ENCODE peak calls at places on chromosomes 12 and 14, in nine cellular contexts. W is WERI-Rb-1; E is colonic mucosa; S is PC-9; L is CD4-positive, CD25-positive, alpha-beta regulatory T cell; R is AG04450; O is body of pancreas; I is caudate nucleus; C is PC-3. J is an unnamed sample.

GRCh38 chr12:53567961-53568360 is 58.2 kb downstream of the ATF7 start:
- DNase-seq in W (no peak), I (no peak), L (no peak), O (no peak), R (no peak), E (no peak), C (no peak), S (no peak), J (no peak)

GRCh38 chr12:6288235-6288634 is 22.2 kb upstream of the PLEKHG6 start:
- DNase-seq in O (no peak), E (no peak), S (peak), C (peak), W (no peak), L (no peak), R (no peak), I (no peak), J (peak)

GRCh38 chr12:113332688-113333087 is 2.2 kb downstream of the SLC8B1 start:
- DNase-seq in O (no peak), W (no peak), E (no peak), R (no peak), I (no peak), S (no peak), L (no peak), C (no peak), J (no peak)

GRCh38 chr12:124188561-124189405 is 106.1 kb upstream of the RFLNA start:
- DNase-seq in S (peak), I (no peak), C (peak), R (no peak), E (no peak), L (no peak), W (peak), O (peak), J (peak)

GRCh38 chr14:68927956-68928675 is 51.0 kb downstream of the ACTN1 start:
- DNase-seq in S (no peak), W (no peak), L (no peak), O (no peak), E (no peak), I (no peak), C (no peak), R (no peak), J (no peak)

GRCh38 chr12:14403293-14403692 is 37.8 kb downstream of the ATF7IP start:
- DNase-seq in C (no peak), R (no peak), S (no peak), O (no peak), I (no peak), E (no peak), W (no peak), L (no peak), J (no peak)

GRCh38 chr12:71070416-71071155 is 87.2 kb downstream of the TSPAN8 start:
- DNase-seq in W (no peak), L (no peak), C (peak), I (no peak), R (no peak), E (no peak), S (no peak), O (no peak), J (no peak)

GRCh38 chr14:31582286-31582691 is 21.1 kb downstream of the NUBPL start:
- DNase-seq in S (no peak), R (peak), L (no peak), I (no peak), E (no peak), O (peak), C (no peak), W (no peak), J (no peak)

GRCh38 chr14:23828611-23829010 is 125.0 kb upstream of the DHRS4 start:
- DNase-seq in E (no peak), C (no peak), O (no peak), S (no peak), L (no peak), I (no peak), W (no peak), R (no peak), J (no peak)

GRCh38 chr12:55840581-55841351 is 2.0 kb downstream of the MMP19 start:
- DNase-seq in R (no peak), W (no peak), S (no peak), C (no peak), L (no peak), I (no peak), O (no peak), E (no peak), J (no peak)

GRCh38 chr12:92928431-92928961 is 599 bp downstream of the EEA1 start:
- DNase-seq in C (peak), L (no peak), S (no peak), O (no peak), I (no peak), E (peak), R (no peak), W (peak), J (no peak)

GRCh38 chr12:6946033-6946919 is 2.5 kb downstream of the C12orf57 start:
- DNase-seq in C (peak), S (peak), I (no peak), E (peak), O (peak), L (peak), R (no peak), W (peak), J (peak)

GRCh38 chr12:42469355-42470006 is 120.1 kb downstream of the PRICKLE1 start:
- DNase-seq in S (no peak), W (no peak), C (no peak), I (no peak), L (no peak), O (no peak), R (no peak), E (no peak), J (no peak)

GRCh38 chr12:47848853-47849252 is 29.1 kb upstream of the HDAC7 start:
- DNase-seq in R (no peak), W (no peak), I (no peak), E (no peak), O (no peak), L (no peak), S (no peak), C (no peak), J (peak)

GRCh38 chr12:92911339-92911738 is 17.8 kb downstream of the EEA1 start:
- DNase-seq in R (no peak), W (no peak), I (no peak), L (no peak), S (no peak), E (no peak), O (no peak), C (no peak), J (no peak)

GRCh38 chr12:52061470-52062166 is 8.2 kb upstream of the ATG101 start:
- DNase-seq in R (no peak), I (peak), W (no peak), C (no peak), L (no peak), O (no peak), E (no peak), S (no peak), J (no peak)

DNA sequence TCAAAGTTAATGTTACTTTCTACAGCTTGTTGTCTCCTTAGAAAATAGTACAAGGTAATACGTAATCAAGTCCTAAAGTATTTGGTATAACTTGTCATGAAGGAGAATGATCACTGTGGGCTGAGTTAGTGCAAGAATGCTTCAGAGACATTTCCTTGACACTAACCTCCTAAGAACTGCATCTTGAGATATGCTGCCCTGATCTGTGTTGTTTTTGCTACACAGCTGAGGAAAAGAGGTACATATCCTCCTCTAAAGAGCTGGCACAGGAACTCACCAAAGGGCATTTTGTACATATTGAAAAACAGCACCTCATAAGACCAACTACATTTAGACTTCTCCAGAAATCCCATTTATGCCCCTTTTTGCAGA is 28.7 kb downstream of the RAP1B start:
- DNase-seq in W (no peak), L (no peak), O (no peak), C (no peak), S (no peak), I (no peak), E (no peak), R (no peak), J (no peak)
- H3K27ac ChIP-seq in W (no peak), L (peak), O (no peak), C (no peak), S (no peak), I (no peak), E (no peak), R (no peak), J (no peak)

DNA sequence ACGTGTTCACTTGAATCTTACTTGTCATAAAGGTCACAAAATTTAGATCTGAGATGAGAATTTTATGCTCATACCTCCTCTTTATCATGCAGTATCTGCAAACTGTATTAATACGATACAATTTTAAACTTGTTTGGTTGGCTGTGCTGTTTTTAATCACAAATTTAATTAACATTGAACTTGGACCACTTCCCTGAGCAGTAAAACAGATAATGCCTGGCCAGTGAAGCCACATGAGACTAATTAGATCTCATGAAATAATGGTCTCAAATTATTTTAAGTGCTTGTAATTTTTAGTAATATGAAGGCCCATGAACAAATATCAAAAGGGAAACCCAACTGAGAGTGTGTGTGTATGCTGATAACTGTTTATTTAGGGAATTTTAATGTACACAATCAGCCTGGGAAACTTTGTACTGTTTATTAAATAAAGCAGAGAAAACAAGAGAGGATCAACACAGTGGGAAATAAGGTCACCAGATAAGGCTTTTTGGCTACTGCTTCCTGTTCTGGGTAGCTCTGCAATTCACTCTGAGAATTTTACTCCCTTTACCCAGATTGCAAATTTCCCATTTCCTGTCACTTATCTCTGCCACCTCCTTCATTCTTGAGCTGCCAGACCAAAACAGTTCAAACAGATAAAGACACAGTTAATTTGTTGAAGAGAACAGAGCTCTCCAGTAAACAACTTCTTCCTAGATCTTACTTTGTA is 61.6 kb upstream of the GNPNAT1 start:
- DNase-seq in W (no peak), O (no peak), E (no peak), C (no peak), S (no peak), R (no peak), L (no peak), I (no peak), J (no peak)
- H3K27ac ChIP-seq in W (no peak), O (peak), E (no peak), C (no peak), S (no peak), R (no peak), L (no peak), I (no peak), J (no peak)

DNA sequence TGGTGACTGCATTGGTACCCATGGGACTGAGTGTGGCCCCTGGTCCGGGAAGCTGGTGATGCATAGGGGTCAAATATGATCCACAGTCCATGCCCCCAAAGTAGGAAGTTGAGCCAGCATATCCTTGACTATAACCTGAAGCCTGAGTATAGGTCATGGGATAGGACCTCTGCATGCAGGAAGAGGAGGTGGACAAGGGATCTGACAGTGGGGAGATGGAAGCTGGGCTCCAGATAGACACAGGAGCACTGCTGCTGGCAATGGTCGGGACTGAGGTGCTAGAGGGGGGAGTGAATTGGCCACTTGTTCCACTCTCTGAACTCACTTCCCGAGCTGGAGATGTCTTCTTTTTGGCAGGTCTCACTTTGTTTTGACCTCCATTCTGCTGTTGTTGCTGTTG is 8.4 kb downstream of the OTX2 start:
- DNase-seq in C (no peak), E (no peak), W (no peak), O (no peak), R (no peak), L (no peak), I (no peak), S (no peak), J (no peak)
- H3K27ac ChIP-seq in C (no peak), E (no peak), W (peak), O (no peak), R (no peak), L (no peak), I (no peak), S (no peak), J (no peak)

GRCh38 chr12:91203610-91204009 is 21.0 kb upstream of the DCN start:
- DNase-seq in O (no peak), C (no peak), L (no peak), E (no peak), I (no peak), W (no peak), R (no peak), S (no peak), J (no peak)
- H3K27ac ChIP-seq in O (no peak), C (no peak), L (no peak), E (no peak), I (no peak), W (no peak), R (no peak), S (no peak), J (no peak)

GRCh38 chr12:2307550-2307949 is 254.8 kb downstream of the CACNA1C start:
- DNase-seq in O (no peak), L (no peak), R (no peak), C (no peak), E (no peak), I (no peak), S (no peak), W (no peak), J (no peak)

GRCh38 chr12:2302711-2303255 is 250.0 kb downstream of the CACNA1C start:
- DNase-seq in O (no peak), I (no peak), L (no peak), C (no peak), W (no peak), E (no peak), R (no peak), S (no peak), J (no peak)

GRCh38 chr12:2306012-2306411 is 253.2 kb downstream of the CACNA1C start:
- DNase-seq in R (no peak), O (no peak), C (no peak), L (no peak), W (peak), I (no peak), S (no peak), E (no peak), J (no peak)

GRCh38 chr12:2309647-2310046 is 256.9 kb downstream of the CACNA1C start:
- DNase-seq in S (no peak), R (no peak), W (no peak), O (no peak), I (no peak), E (no peak), C (no peak), L (no peak), J (no peak)

GRCh38 chr12:2306686-2307249 is 254.0 kb downstream of the CACNA1C start:
- DNase-seq in O (no peak), S (no peak), L (no peak), I (no peak), W (no peak), R (no peak), C (no peak), E (no peak), J (no peak)
- H3K27ac ChIP-seq in O (no peak), S (no peak), L (no peak), I (no peak), W (no peak), R (no peak), C (no peak), E (no peak), J (no peak)

GRCh38 chr14:49786315-49786714 is 18.4 kb downstream of the KLHDC2 start:
- DNase-seq in W (no peak), L (no peak), S (no peak), I (no peak), O (no peak), E (no peak), R (no peak), C (no peak), J (no peak)

GRCh38 chr14:49778421-49778820 is 10.5 kb downstream of the KLHDC2 start:
- DNase-seq in L (no peak), I (no peak), W (no peak), C (no peak), S (no peak), E (no peak), O (no peak), R (no peak), J (no peak)

GRCh38 chr14:49783394-49784010 is 15.5 kb downstream of the KLHDC2 start:
- DNase-seq in I (no peak), R (no peak), S (no peak), L (no peak), O (no peak), E (no peak), W (no peak), C (no peak), J (no peak)
- H3K27ac ChIP-seq in I (no peak), R (no peak), S (no peak), L (no peak), O (no peak), E (no peak), W (no peak), C (no peak), J (no peak)

DNA sequence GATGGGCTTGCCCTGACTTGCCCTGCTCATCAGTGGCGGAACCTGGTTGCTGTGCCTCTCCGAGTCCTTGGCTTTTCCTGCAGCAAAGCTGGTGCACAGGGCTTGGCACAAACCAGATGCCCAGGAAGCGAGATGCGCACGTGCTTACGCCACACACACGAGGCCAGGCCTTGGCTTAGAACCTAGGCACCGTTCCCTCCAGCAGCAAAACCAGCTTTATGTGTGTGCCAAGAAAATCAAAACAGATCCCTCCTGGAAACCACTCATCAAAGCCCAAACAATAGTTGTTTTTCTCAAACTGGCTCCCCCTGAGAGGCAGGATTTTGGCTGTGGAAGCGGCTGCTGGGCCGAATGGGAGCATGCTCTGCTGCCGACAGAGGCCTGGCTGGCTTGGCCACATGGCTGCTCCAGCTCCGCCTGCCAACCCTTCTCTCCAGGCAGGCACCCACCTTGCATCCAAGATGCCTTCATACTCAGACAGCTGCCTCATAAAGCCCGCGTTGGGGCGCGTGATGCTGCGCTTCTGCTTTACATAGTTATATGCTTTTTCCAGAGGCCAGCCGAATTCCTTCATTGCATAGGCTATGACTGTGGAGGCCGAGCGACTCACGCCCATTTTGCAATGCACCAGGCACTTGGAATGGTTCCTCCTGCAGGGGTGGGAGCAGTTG is 58.7 kb downstream of the SSH1 start:
- DNase-seq in E (no peak), L (no peak), W (no peak), I (no peak), C (no peak), S (no peak), R (no peak), O (no peak), J (no peak)
- H3K27ac ChIP-seq in E (no peak), L (no peak), W (no peak), I (peak), C (no peak), S (no peak), R (peak), O (no peak), J (peak)

DNA sequence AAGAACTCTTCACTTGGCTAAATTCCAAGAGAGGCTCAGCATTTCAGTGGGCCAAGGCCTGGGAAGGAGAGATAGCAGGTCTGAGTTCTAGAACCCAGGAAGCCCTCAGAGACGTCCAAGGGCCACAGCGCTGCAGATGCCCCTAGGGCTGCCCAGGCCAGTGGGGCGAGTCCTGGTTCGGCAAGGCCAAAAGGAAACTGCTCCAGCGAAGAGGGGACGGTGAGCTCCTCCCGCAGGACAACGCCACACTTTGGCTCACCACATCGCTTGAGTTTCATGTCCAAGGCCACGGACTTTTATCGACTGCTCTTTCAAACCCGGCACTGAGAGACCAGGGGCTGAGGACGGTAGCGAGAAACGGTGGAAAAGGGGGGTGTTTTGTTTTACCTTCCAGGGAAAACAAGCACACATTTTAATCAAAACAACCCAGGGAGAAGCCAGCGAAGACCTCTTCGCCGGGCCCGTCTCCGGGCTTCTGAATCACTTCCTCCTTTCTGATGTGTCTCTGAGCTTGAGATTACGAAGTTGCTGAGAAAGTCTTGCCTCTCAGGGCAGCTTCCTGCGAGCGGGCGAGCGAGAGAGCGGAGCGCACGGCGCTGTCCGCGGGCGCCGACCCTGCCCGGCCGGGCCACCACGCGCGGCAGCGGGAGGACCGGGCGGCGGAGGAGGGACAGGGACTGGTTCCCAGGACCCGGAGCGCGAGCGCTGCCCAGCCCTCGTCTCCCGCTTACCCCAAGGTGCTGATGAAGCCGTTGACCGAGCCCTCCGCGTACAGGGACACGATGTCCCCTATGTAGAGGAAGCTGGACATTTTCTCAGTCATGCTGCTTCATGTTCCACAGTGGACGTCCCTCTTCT is 806 bp downstream of the ITPR2 start:
- DNase-seq in R (no peak), I (no peak), C (peak), W (peak), O (peak), S (peak), E (peak), L (peak), J (peak)
- H3K27ac ChIP-seq in R (peak), I (peak), C (peak), W (peak), O (peak), S (peak), E (peak), L (peak), J (peak)